ENCODE peak calls at places on chromosomes 6 and 20, in ten cellular contexts. One of them, this sample, is unnamed.

GRCh38 chr6:43120101-43120730 is 44.1 kb downstream of the PTK7 start:
- DNase-seq in mucosa of descending colon: no peak
- DNase-seq in omental fat pad: no peak
- DNase-seq in ascending aorta: no peak
- DNase-seq in cardiac fibroblast: no peak
- DNase-seq in sigmoid colon: no peak
- DNase-seq in adrenal gland: no peak
- DNase-seq in GM12865: no peak
- DNase-seq in progenitor cell of endocrine pancreas: no peak
- DNase-seq in uterus: no peak
- DNase-seq in this sample: no peak

GRCh38 chr20:32501709-32502108 is 83.4 kb downstream of the NOL4L start:
- DNase-seq in sigmoid colon: no peak
- DNase-seq in cardiac fibroblast: peak
- DNase-seq in ascending aorta: no peak
- DNase-seq in progenitor cell of endocrine pancreas: no peak
- DNase-seq in uterus: no peak
- DNase-seq in mucosa of descending colon: no peak
- DNase-seq in GM12865: no peak
- DNase-seq in adrenal gland: no peak
- DNase-seq in omental fat pad: no peak
- DNase-seq in this sample: no peak

GRCh38 chr6:45966340-45966739 is 49.3 kb downstream of the CLIC5 start:
- DNase-seq in ascending aorta: no peak
- DNase-seq in mucosa of descending colon: no peak
- DNase-seq in progenitor cell of endocrine pancreas: no peak
- DNase-seq in adrenal gland: no peak
- DNase-seq in cardiac fibroblast: no peak
- DNase-seq in GM12865: no peak
- DNase-seq in sigmoid colon: no peak
- DNase-seq in uterus: no peak
- DNase-seq in omental fat pad: no peak
- DNase-seq in this sample: no peak

GRCh38 chr6:15320683-15321082 is 74.8 kb downstream of the JARID2 start:
- DNase-seq in ascending aorta: no peak
- DNase-seq in sigmoid colon: no peak
- DNase-seq in adrenal gland: no peak
- DNase-seq in cardiac fibroblast: peak
- DNase-seq in omental fat pad: no peak
- DNase-seq in progenitor cell of endocrine pancreas: no peak
- DNase-seq in uterus: no peak
- DNase-seq in mucosa of descending colon: no peak
- DNase-seq in GM12865: no peak
- DNase-seq in this sample: no peak

GRCh38 chr6:34145161-34146020 is 496 bp downstream of the GRM4 start:
- DNase-seq in mucosa of descending colon: peak
- DNase-seq in ascending aorta: no peak
- DNase-seq in progenitor cell of endocrine pancreas: no peak
- DNase-seq in sigmoid colon: peak
- DNase-seq in omental fat pad: no peak
- DNase-seq in uterus: no peak
- DNase-seq in adrenal gland: no peak
- DNase-seq in cardiac fibroblast: peak
- DNase-seq in GM12865: no peak
- DNase-seq in this sample: no peak

GRCh38 chr6:52612336-52613096 is 35.7 kb upstream of the TRAM2 start:
- DNase-seq in cardiac fibroblast: peak
- DNase-seq in uterus: no peak
- DNase-seq in ascending aorta: no peak
- DNase-seq in mucosa of descending colon: no peak
- DNase-seq in GM12865: no peak
- DNase-seq in omental fat pad: no peak
- DNase-seq in adrenal gland: no peak
- DNase-seq in sigmoid colon: no peak
- DNase-seq in progenitor cell of endocrine pancreas: no peak
- DNase-seq in this sample: no peak

GRCh38 chr6:63740709-63741108 is 105.1 kb downstream of the PHF3 start:
- DNase-seq in mucosa of descending colon: no peak
- DNase-seq in omental fat pad: no peak
- DNase-seq in adrenal gland: peak
- DNase-seq in ascending aorta: no peak
- DNase-seq in cardiac fibroblast: peak
- DNase-seq in sigmoid colon: no peak
- DNase-seq in GM12865: no peak
- DNase-seq in uterus: no peak
- DNase-seq in progenitor cell of endocrine pancreas: no peak
- DNase-seq in this sample: no peak

GRCh38 chr20:34943808-34944568 is 11.6 kb downstream of the GSS start:
- DNase-seq in progenitor cell of endocrine pancreas: no peak
- DNase-seq in GM12865: no peak
- DNase-seq in ascending aorta: no peak
- DNase-seq in cardiac fibroblast: peak
- DNase-seq in omental fat pad: no peak
- DNase-seq in adrenal gland: no peak
- DNase-seq in sigmoid colon: peak
- DNase-seq in mucosa of descending colon: no peak
- DNase-seq in uterus: no peak
- DNase-seq in this sample: no peak

GRCh38 chr6:34772940-34773339 is 15.6 kb downstream of the SNRPC start:
- DNase-seq in uterus: no peak
- DNase-seq in progenitor cell of endocrine pancreas: no peak
- DNase-seq in adrenal gland: no peak
- DNase-seq in sigmoid colon: no peak
- DNase-seq in cardiac fibroblast: no peak
- DNase-seq in omental fat pad: no peak
- DNase-seq in GM12865: no peak
- DNase-seq in mucosa of descending colon: no peak
- DNase-seq in ascending aorta: no peak
- DNase-seq in this sample: no peak

DNA sequence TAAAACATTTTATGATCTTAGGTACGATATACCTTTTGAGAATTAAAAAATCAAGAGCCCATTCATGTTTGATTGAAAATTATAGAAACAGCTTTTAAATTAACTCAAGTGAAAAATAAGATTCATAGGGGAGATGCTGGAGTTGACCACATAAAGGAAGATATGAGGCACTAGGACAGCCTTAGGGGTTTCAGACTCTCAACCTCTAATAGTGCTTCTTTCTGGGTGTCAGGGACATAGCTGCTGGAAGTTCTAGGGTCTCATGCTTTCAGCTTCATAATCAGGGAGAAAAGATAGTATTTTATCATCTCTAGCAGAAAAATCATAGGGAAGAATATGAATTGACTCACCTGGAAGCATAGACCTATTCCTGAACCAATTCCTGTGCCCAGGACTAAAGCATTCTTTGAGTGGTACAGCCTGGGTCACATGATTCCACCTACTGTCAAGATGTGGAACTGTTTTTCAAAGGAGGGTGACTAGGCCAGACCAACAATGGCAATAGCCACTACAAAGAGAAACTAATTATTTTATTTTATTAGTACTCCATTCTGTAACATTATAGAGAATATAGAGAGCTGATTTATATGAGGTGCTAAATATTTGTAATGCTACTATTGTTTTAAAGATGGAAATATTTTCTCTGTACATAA is 27.8 kb upstream of the CENPW start:
- DNase-seq in GM12865: peak
- DNase-seq in adrenal gland: no peak
- DNase-seq in cardiac fibroblast: peak
- DNase-seq in omental fat pad: no peak
- DNase-seq in ascending aorta: no peak
- DNase-seq in uterus: no peak
- DNase-seq in mucosa of descending colon: no peak
- DNase-seq in sigmoid colon: no peak
- DNase-seq in progenitor cell of endocrine pancreas: no peak
- DNase-seq in this sample: no peak
- TF ChIP-seq CTCF in GM12865: peak
- TF ChIP-seq CTCF in adrenal gland: peak
- TF ChIP-seq CTCF in cardiac fibroblast: peak
- TF ChIP-seq CTCF in omental fat pad: no peak
- TF ChIP-seq CTCF in ascending aorta: no peak
- TF ChIP-seq CTCF in uterus: no peak
- TF ChIP-seq CTCF in mucosa of descending colon: no peak
- TF ChIP-seq CTCF in sigmoid colon: no peak
- TF ChIP-seq CTCF in progenitor cell of endocrine pancreas: peak
- TF ChIP-seq CTCF in this sample: peak

GRCh38 chr20:59413326-59413865 is 113.0 kb downstream of the EDN3 start:
- DNase-seq in cardiac fibroblast: no peak
- DNase-seq in progenitor cell of endocrine pancreas: no peak
- DNase-seq in mucosa of descending colon: no peak
- DNase-seq in ascending aorta: no peak
- DNase-seq in sigmoid colon: peak
- DNase-seq in uterus: no peak
- DNase-seq in GM12865: no peak
- DNase-seq in adrenal gland: no peak
- DNase-seq in omental fat pad: no peak
- DNase-seq in this sample: no peak

GRCh38 chr20:59411191-59411988 is 111.0 kb downstream of the EDN3 start:
- DNase-seq in mucosa of descending colon: no peak
- DNase-seq in adrenal gland: no peak
- DNase-seq in omental fat pad: no peak
- DNase-seq in uterus: no peak
- DNase-seq in sigmoid colon: peak
- DNase-seq in GM12865: no peak
- DNase-seq in progenitor cell of endocrine pancreas: no peak
- DNase-seq in ascending aorta: no peak
- DNase-seq in cardiac fibroblast: no peak
- DNase-seq in this sample: no peak

GRCh38 chr20:59415224-59415623 is 114.8 kb downstream of the EDN3 start:
- DNase-seq in adrenal gland: no peak
- DNase-seq in ascending aorta: no peak
- DNase-seq in uterus: no peak
- DNase-seq in sigmoid colon: peak
- DNase-seq in cardiac fibroblast: no peak
- DNase-seq in omental fat pad: no peak
- DNase-seq in GM12865: no peak
- DNase-seq in mucosa of descending colon: no peak
- DNase-seq in progenitor cell of endocrine pancreas: no peak
- DNase-seq in this sample: no peak

GRCh38 chr20:59412251-59412650 is 111.8 kb downstream of the EDN3 start:
- DNase-seq in uterus: no peak
- DNase-seq in progenitor cell of endocrine pancreas: no peak
- DNase-seq in cardiac fibroblast: no peak
- DNase-seq in mucosa of descending colon: no peak
- DNase-seq in GM12865: no peak
- DNase-seq in adrenal gland: no peak
- DNase-seq in ascending aorta: no peak
- DNase-seq in omental fat pad: no peak
- DNase-seq in sigmoid colon: peak
- DNase-seq in this sample: no peak

GRCh38 chr20:59412896-59413295 is 112.5 kb downstream of the EDN3 start:
- DNase-seq in GM12865: no peak
- DNase-seq in uterus: no peak
- DNase-seq in mucosa of descending colon: no peak
- DNase-seq in adrenal gland: no peak
- DNase-seq in cardiac fibroblast: no peak
- DNase-seq in progenitor cell of endocrine pancreas: no peak
- DNase-seq in omental fat pad: no peak
- DNase-seq in sigmoid colon: peak
- DNase-seq in ascending aorta: no peak
- DNase-seq in this sample: no peak
- TF ChIP-seq CTCF in GM12865: no peak
- TF ChIP-seq CTCF in uterus: no peak
- TF ChIP-seq CTCF in mucosa of descending colon: no peak
- TF ChIP-seq CTCF in adrenal gland: no peak
- TF ChIP-seq CTCF in cardiac fibroblast: no peak
- TF ChIP-seq CTCF in progenitor cell of endocrine pancreas: peak
- TF ChIP-seq CTCF in omental fat pad: no peak
- TF ChIP-seq CTCF in sigmoid colon: no peak
- TF ChIP-seq CTCF in ascending aorta: no peak
- TF ChIP-seq CTCF in this sample: no peak

DNA sequence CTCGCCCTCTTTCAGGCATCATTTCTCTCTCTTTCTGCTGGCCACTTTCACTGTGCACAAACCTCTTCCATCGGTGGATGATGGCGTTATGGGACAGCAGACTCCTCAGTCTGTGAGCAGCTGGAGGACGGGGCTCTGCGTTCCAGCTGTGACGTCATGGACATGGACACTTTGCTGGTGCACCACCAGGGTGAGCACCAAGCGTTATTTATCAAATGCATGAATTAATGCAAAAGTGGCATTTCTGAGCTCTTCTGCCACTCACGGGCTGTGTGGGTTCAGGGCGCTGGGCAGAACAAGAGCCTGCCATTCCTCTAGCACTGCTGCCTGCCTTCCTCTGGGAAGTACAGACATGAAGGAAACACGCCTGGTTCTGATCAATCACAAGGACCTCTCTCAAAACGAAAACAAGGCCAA is 82.9 kb upstream of the MPC1 start:
- DNase-seq in cardiac fibroblast: peak
- DNase-seq in mucosa of descending colon: no peak
- DNase-seq in sigmoid colon: peak
- DNase-seq in omental fat pad: no peak
- DNase-seq in uterus: peak
- DNase-seq in progenitor cell of endocrine pancreas: no peak
- DNase-seq in GM12865: no peak
- DNase-seq in ascending aorta: no peak
- DNase-seq in adrenal gland: no peak
- DNase-seq in this sample: no peak
- TF ChIP-seq CTCF in cardiac fibroblast: peak
- TF ChIP-seq CTCF in mucosa of descending colon: no peak
- TF ChIP-seq CTCF in sigmoid colon: peak
- TF ChIP-seq CTCF in omental fat pad: no peak
- TF ChIP-seq CTCF in uterus: no peak
- TF ChIP-seq CTCF in progenitor cell of endocrine pancreas: no peak
- TF ChIP-seq CTCF in GM12865: no peak
- TF ChIP-seq CTCF in ascending aorta: peak
- TF ChIP-seq CTCF in adrenal gland: no peak
- TF ChIP-seq CTCF in this sample: no peak

GRCh38 chr20:48525400-48525799 is 302.4 kb downstream of the PREX1 start:
- DNase-seq in GM12865: no peak
- DNase-seq in uterus: no peak
- DNase-seq in adrenal gland: no peak
- DNase-seq in mucosa of descending colon: no peak
- DNase-seq in cardiac fibroblast: no peak
- DNase-seq in ascending aorta: no peak
- DNase-seq in progenitor cell of endocrine pancreas: no peak
- DNase-seq in sigmoid colon: no peak
- DNase-seq in omental fat pad: no peak
- DNase-seq in this sample: no peak

GRCh38 chr20:48524582-48524981 is 303.2 kb downstream of the PREX1 start:
- DNase-seq in omental fat pad: no peak
- DNase-seq in mucosa of descending colon: no peak
- DNase-seq in sigmoid colon: no peak
- DNase-seq in uterus: no peak
- DNase-seq in ascending aorta: no peak
- DNase-seq in GM12865: no peak
- DNase-seq in adrenal gland: no peak
- DNase-seq in progenitor cell of endocrine pancreas: no peak
- DNase-seq in cardiac fibroblast: no peak
- DNase-seq in this sample: no peak

GRCh38 chr20:48521121-48521520 is 306.7 kb downstream of the PREX1 start:
- DNase-seq in ascending aorta: no peak
- DNase-seq in uterus: no peak
- DNase-seq in mucosa of descending colon: no peak
- DNase-seq in cardiac fibroblast: no peak
- DNase-seq in omental fat pad: no peak
- DNase-seq in progenitor cell of endocrine pancreas: no peak
- DNase-seq in sigmoid colon: no peak
- DNase-seq in GM12865: no peak
- DNase-seq in adrenal gland: no peak
- DNase-seq in this sample: no peak

GRCh38 chr20:48526936-48527335 is 300.9 kb downstream of the PREX1 start:
- DNase-seq in sigmoid colon: no peak
- DNase-seq in ascending aorta: no peak
- DNase-seq in omental fat pad: no peak
- DNase-seq in adrenal gland: no peak
- DNase-seq in uterus: no peak
- DNase-seq in GM12865: no peak
- DNase-seq in cardiac fibroblast: no peak
- DNase-seq in progenitor cell of endocrine pancreas: no peak
- DNase-seq in mucosa of descending colon: no peak
- DNase-seq in this sample: no peak

GRCh38 chr20:48523191-48523757 is 304.5 kb downstream of the PREX1 start:
- DNase-seq in progenitor cell of endocrine pancreas: peak
- DNase-seq in mucosa of descending colon: no peak
- DNase-seq in cardiac fibroblast: peak
- DNase-seq in adrenal gland: peak
- DNase-seq in uterus: no peak
- DNase-seq in sigmoid colon: no peak
- DNase-seq in omental fat pad: no peak
- DNase-seq in GM12865: peak
- DNase-seq in ascending aorta: no peak
- DNase-seq in this sample: no peak
- TF ChIP-seq CTCF in progenitor cell of endocrine pancreas: no peak
- TF ChIP-seq CTCF in mucosa of descending colon: no peak
- TF ChIP-seq CTCF in cardiac fibroblast: no peak
- TF ChIP-seq CTCF in adrenal gland: no peak
- TF ChIP-seq CTCF in uterus: no peak
- TF ChIP-seq CTCF in sigmoid colon: no peak
- TF ChIP-seq CTCF in omental fat pad: no peak
- TF ChIP-seq CTCF in GM12865: no peak
- TF ChIP-seq CTCF in ascending aorta: no peak
- TF ChIP-seq CTCF in this sample: no peak

This sample was measured in D721Med.